ENCODE peak calls at places on chromosomes 4 and X, in nine cellular contexts. O is cardiac fibroblast; I is AG04450; F is AG09309; E is dorsolateral prefrontal cortex; U is HAP-1; A is MM.1S; H is hepatocyte; V is CD8-positive, alpha-beta T cell. N is an unnamed sample.

GRCh38 chrX:38335382-38335781 is 8.1 kb upstream of the RPGR start:
- DNase-seq in O (no peak), H (no peak), U (no peak), I (no peak), E (no peak), A (no peak), V (no peak), F (no peak), N (no peak)

GRCh38 chr4:110510955-110511544 is 35.1 kb downstream of the ENPEP start:
- DNase-seq in I (peak), V (no peak), F (peak), A (peak), O (peak), U (peak), E (no peak), H (peak), N (no peak)

GRCh38 chr4:106486533-106486932 is 118.0 kb upstream of the GIMD1 start:
- DNase-seq in H (no peak), I (no peak), O (no peak), F (no peak), V (no peak), U (peak), E (no peak), A (no peak), N (no peak)

GRCh38 chr4:149409186-149410056 is 406.2 kb downstream of the IQCM start:
- DNase-seq in E (peak), A (no peak), H (no peak), F (peak), I (peak), U (no peak), O (peak), V (no peak), N (no peak)

GRCh38 chr4:1683371-1683902 is 676 bp downstream of the FAM53A start:
- DNase-seq in H (peak), V (peak), F (peak), O (peak), U (no peak), E (peak), A (peak), I (peak), N (peak)

GRCh38 chr4:8414377-8414776 is 26.1 kb downstream of the ACOX3 start:
- DNase-seq in A (no peak), F (no peak), V (no peak), E (no peak), O (no peak), H (no peak), I (no peak), U (no peak), N (no peak)

GRCh38 chr4:26412381-26413372 is 77.6 kb downstream of the CCKAR start:
- DNase-seq in V (no peak), I (no peak), H (no peak), O (no peak), E (no peak), F (no peak), A (no peak), U (no peak), N (peak)

GRCh38 chr4:110515676-110516075 is 39.7 kb downstream of the ENPEP start:
- DNase-seq in V (no peak), U (no peak), A (peak), H (no peak), I (no peak), F (no peak), E (no peak), O (peak), N (no peak)

GRCh38 chr4:80266267-80266901 is at the start of gene FGF5:
- DNase-seq in E (peak), U (peak), V (no peak), O (peak), I (peak), F (peak), A (peak), H (peak), N (peak)

GRCh38 chr4:141576585-141577110 is 59.7 kb upstream of the IL15 start:
- DNase-seq in H (no peak), E (no peak), V (no peak), I (no peak), U (no peak), O (no peak), F (no peak), A (no peak), N (peak)

GRCh38 chrX:153474718-153475117 is 4.3 kb upstream of the HAUS7 start:
- DNase-seq in H (peak), U (no peak), E (peak), V (peak), O (peak), F (no peak), A (no peak), I (no peak), N (peak)

GRCh38 chr4:45100936-45101818 is 374.8 kb upstream of the GNPDA2 start:
- DNase-seq in I (no peak), E (no peak), U (no peak), H (peak), O (no peak), F (no peak), V (no peak), A (no peak), N (no peak)

GRCh38 chrX:106791495-106791894 is 11.0 kb upstream of the TBC1D8B start:
- DNase-seq in U (no peak), O (peak), H (no peak), V (no peak), A (peak), E (no peak), F (peak), I (no peak), N (no peak)

GRCh38 chrX:153669174-153669890 is 4.3 kb downstream of the PNCK start:
- DNase-seq in A (peak), H (no peak), V (peak), U (no peak), F (no peak), O (no peak), E (peak), I (no peak), N (no peak)

GRCh38 chr4:168153596-168154440 is 61.5 kb downstream of the ANXA10 start:
- DNase-seq in A (peak), U (peak), I (peak), H (peak), V (peak), O (peak), F (peak), E (no peak), N (peak)

GRCh38 chr4:139715721-139716391 is 50.2 kb downstream of the MGST2 start:
- DNase-seq in H (peak), A (no peak), U (no peak), E (no peak), V (no peak), O (no peak), F (no peak), I (no peak), N (no peak)

GRCh38 chrX:10549280-10549679 is 71.1 kb downstream of the MID1 start:
- DNase-seq in U (peak), O (peak), A (no peak), V (no peak), I (no peak), E (no peak), H (no peak), F (no peak), N (no peak)

GRCh38 chrX:148552775-148553174 is 52.4 kb downstream of the AFF2 start:
- DNase-seq in A (no peak), I (no peak), F (no peak), O (no peak), E (no peak), H (no peak), V (no peak), U (no peak), N (no peak)

GRCh38 chr4:42627887-42628646 is 28.8 kb downstream of the ATP8A1 start:
- DNase-seq in E (peak), U (no peak), I (no peak), V (peak), O (no peak), A (no peak), H (no peak), F (no peak), N (peak)

GRCh38 chr4:150078041-150078995 is at the start of gene DCLK2:
- DNase-seq in I (peak), O (peak), H (peak), V (no peak), A (peak), E (peak), F (peak), U (peak), N (peak)

GRCh38 chrX:39214380-39215126 is 413.3 kb downstream of the MID1IP1 start:
- DNase-seq in A (no peak), H (no peak), U (no peak), I (no peak), E (no peak), F (no peak), O (no peak), V (no peak), N (peak)

DNA sequence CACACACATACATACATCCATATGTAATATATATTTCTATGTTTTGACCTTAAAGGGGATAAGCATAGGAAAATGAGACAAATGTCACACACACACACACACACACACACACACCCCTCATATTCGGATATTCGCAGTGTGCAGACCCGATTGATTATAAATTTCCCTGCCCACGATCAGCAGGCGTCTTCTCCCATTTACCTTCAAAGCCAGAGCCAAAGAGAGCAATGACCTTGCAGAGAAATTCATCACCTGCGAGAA is 485 bp downstream of the GPRIN3 start:
- DNase-seq in A (no peak), O (no peak), U (no peak), F (no peak), E (no peak), I (no peak), V (no peak), H (no peak), N (no peak)
- H3K4me3 ChIP-seq in A (peak), O (peak), U (peak), F (no peak), E (peak), I (peak), V (peak), H (peak), N (peak)

DNA sequence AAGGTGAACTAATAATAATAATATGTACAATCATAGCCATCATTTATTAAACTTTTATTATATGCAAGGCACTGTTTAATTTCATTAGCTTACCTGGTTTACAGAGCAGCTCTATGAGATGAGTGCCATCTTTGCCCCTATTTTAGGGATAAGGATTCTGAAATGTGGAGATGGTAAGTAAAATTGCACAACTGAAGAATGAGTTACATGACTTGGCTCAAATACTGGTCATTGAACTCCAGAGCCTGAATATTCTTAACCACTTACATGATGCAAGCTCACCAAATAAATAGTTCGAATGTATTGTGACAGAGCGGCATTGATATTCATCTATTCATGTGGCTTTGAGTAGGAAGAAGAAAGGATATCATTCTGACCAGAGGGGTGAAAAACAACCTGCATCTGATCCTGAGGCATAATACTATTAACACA is 11.7 kb downstream of the ALB start:
- DNase-seq in F (no peak), A (no peak), E (no peak), O (peak), V (no peak), U (peak), H (no peak), I (no peak), N (no peak)
- H3K4me3 ChIP-seq in F (no peak), A (no peak), E (no peak), O (no peak), V (no peak), U (no peak), H (no peak), I (no peak), N (no peak)

GRCh38 chr4:4985844-4986243 is 33.4 kb downstream of the CYTL1 start:
- DNase-seq in I (no peak), U (no peak), E (no peak), O (no peak), A (no peak), F (no peak), V (no peak), H (no peak), N (no peak)
- H3K4me3 ChIP-seq in I (no peak), U (no peak), E (no peak), O (no peak), A (no peak), F (no peak), V (no peak), H (no peak), N (no peak)

GRCh38 chrX:124211312-124211942 is 121.0 kb upstream of the TEX13D start:
- DNase-seq in U (peak), F (no peak), I (no peak), A (peak), E (no peak), H (peak), O (peak), V (no peak), N (no peak)

GRCh38 chrX:124212622-124213021 is 119.8 kb upstream of the TEX13D start:
- DNase-seq in A (peak), H (no peak), F (no peak), I (no peak), O (no peak), U (no peak), V (no peak), E (no peak), N (no peak)

GRCh38 chrX:124217289-124218251 is 114.9 kb upstream of the TEX13D start:
- DNase-seq in I (no peak), E (no peak), V (peak), H (no peak), A (peak), U (peak), F (no peak), O (peak), N (no peak)

GRCh38 chrX:124215786-124216185 is 116.7 kb upstream of the TEX13D start:
- DNase-seq in U (no peak), E (no peak), O (no peak), I (no peak), V (no peak), F (no peak), H (no peak), A (no peak), N (no peak)

GRCh38 chrX:124216396-124217124 is 115.9 kb upstream of the TEX13D start:
- DNase-seq in H (no peak), I (no peak), E (no peak), F (no peak), V (no peak), U (no peak), O (no peak), A (no peak), N (no peak)
- H3K4me3 ChIP-seq in H (no peak), I (no peak), E (no peak), F (no peak), V (no peak), U (no peak), O (no peak), A (no peak), N (no peak)

DNA sequence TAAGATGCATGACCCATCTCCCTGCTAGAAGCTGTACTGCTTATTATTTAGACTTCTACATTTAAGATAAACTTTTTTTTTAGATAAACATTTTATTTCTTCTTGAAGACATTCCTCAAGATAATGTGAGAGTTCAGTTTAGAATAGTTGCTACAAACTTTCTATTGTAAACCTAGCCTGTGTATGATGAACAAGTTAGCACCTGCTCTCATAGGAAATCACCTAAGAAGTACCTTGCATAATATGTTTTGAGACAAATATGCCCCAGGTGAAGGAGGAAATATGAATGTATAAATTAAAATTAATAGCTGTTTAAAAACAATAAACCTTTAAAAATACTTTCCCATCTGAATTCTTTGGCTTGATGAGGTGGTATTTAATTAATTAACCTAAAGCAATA is 35.6 kb downstream of the RASGEF1B start:
- DNase-seq in F (no peak), U (no peak), H (no peak), V (no peak), A (no peak), O (no peak), E (no peak), I (no peak), N (no peak)
- H3K4me3 ChIP-seq in F (no peak), U (no peak), H (no peak), V (no peak), A (no peak), O (no peak), E (no peak), I (no peak), N (no peak)

GRCh38 chr4:158050942-158051341 is 121.9 kb downstream of the GASK1B start:
- DNase-seq in A (no peak), U (no peak), O (no peak), E (no peak), H (no peak), F (no peak), I (no peak), V (no peak), N (no peak)
- H3K4me3 ChIP-seq in A (no peak), U (no peak), O (no peak), E (no peak), H (no peak), F (no peak), I (no peak), V (no peak), N (no peak)

DNA sequence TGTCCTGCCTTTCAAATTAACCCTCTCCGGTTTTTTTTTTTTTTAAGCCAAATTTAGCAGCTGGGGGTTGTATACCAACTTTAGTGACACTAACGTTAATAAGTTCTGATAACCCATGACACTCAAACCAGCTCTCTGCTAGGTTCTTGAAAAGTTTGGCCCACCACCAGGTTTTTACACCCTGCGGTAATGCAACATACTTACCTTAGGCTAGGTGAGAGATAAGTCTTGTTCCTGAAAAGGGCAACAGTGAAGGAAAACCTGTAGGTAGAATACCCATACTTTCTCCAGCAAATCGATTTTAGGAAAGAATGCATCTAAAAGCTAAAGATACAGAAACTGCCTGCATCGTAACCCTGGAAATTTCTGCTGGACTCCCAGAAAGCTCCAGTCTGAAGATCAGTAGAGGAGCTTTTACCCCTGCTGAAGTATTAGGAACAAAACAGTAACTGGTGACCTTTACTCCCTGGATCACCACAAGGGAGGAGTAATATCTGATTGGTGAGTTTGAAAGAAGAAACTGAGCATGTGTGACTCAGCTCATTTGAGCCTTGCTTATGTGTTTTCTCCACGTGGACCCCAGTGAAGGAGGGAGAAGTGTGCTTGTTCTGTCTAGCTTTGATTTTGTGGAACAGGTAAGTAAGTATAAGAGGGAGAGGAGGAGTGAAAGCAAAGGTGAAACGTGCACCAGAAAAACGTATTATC is 34.4 kb upstream of the COX18 start:
- DNase-seq in I (no peak), H (peak), O (peak), F (no peak), A (no peak), U (peak), V (no peak), E (no peak), N (no peak)
- H3K4me3 ChIP-seq in I (no peak), H (no peak), O (no peak), F (no peak), A (no peak), U (no peak), V (no peak), E (no peak), N (no peak)

GRCh38 chr4:10019521-10020051 is 1.7 kb downstream of the SLC2A9 start:
- DNase-seq in F (no peak), A (no peak), O (no peak), H (no peak), U (no peak), V (no peak), E (no peak), I (no peak), N (no peak)

GRCh38 chr4:10020106-10020505 is 1.2 kb downstream of the SLC2A9 start:
- DNase-seq in V (no peak), U (no peak), A (no peak), O (no peak), E (no peak), F (no peak), H (no peak), I (no peak), N (no peak)

GRCh38 chr4:10017037-10017893 is 4.0 kb downstream of the SLC2A9 start:
- DNase-seq in E (no peak), A (no peak), V (no peak), O (no peak), U (no peak), I (no peak), H (peak), F (no peak), N (no peak)

GRCh38 chr4:10020871-10021676 is at the start of gene SLC2A9:
- DNase-seq in I (no peak), A (no peak), F (no peak), H (no peak), U (no peak), V (no peak), O (peak), E (no peak), N (peak)

DNA sequence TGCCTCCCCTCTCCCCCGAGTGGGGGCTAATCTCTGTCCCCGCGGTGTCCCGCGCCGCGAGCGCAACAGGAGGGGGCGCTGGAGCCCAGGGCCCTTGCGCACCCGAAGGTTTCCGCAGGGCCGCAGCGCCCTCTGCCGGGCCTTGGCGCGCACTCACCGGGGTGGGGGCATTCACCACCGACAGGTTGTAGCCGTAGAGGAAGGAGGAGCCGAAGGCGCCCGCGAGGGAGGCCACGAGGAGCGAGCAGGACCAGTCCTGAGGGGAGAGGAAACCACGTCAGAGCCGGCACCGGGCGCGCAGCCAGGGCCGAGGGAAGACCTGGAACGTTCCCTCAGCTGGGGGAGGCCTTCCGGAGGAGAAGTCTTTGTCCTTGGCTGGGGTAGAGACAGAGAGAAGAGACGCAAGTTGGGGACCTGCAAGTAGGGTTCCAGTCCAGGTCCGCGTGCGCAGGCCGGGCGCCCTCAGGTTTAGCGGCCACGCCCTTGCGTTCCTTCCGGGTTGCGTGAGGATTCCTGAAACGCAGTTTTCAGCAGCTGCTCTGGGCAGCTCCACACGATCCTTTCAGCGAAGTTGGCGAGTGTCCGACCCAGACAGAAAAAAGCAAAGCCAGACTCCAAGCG is 2.4 kb downstream of the SLC2A9 start:
- DNase-seq in V (peak), U (peak), I (peak), H (peak), F (peak), O (peak), E (peak), A (peak), N (peak)
- H3K4me3 ChIP-seq in V (peak), U (peak), I (peak), H (no peak), F (peak), O (peak), E (peak), A (peak), N (no peak)

GRCh38 chrX:119852410-119853353 is at the start of gene UPF3B:
- DNase-seq in E (peak), H (peak), O (peak), F (peak), U (peak), V (peak), A (peak), I (peak), N (peak)

GRCh38 chrX:119853449-119853848 is 686 bp upstream of the UPF3B start:
- DNase-seq in V (no peak), F (no peak), E (no peak), U (no peak), H (no peak), A (no peak), I (no peak), O (no peak), N (peak)
- H3K4me3 ChIP-seq in V (no peak), F (peak), E (peak), U (peak), H (peak), A (peak), I (peak), O (peak), N (peak)

GRCh38 chr4:38137080-38137479 is 176.9 kb downstream of the PTTG2 start:
- DNase-seq in H (no peak), E (no peak), V (no peak), O (no peak), I (no peak), A (no peak), U (no peak), F (no peak), N (no peak)
- H3K4me3 ChIP-seq in H (no peak), E (no peak), V (no peak), O (no peak), I (no peak), A (no peak), U (no peak), F (no peak), N (no peak)

N was measured in thyroid gland.